ENCODE peak calls at places on chromosome 21, in nine cellular contexts. W is transverse colon, C is tibial nerve, O is ovary, X is stomach, P is esophagus muscularis mucosa, A is suprapubic skin, G is GM12878, U is K562. F is an unnamed sample.

GRCh38 chr21:36323032-36323431 is 3.0 kb downstream of the MORC3 start:
- DNase-seq in W (no peak), C (no peak), O (no peak), X (no peak), P (no peak), A (no peak), G (no peak), U (no peak), F (no peak)

GRCh38 chr21:36656138-36656537 is 42.8 kb upstream of the SIM2 start:
- DNase-seq in W (no peak), C (no peak), O (no peak), X (peak; percentile 49), P (no peak), A (no peak), G (no peak), U (no peak), F (no peak)

GRCh38 chr21:18384771-18385170 is 18.8 kb downstream of the TMPRSS15 start:
- DNase-seq in W (no peak), C (no peak), O (no peak), X (no peak), P (no peak), A (no peak), G (no peak), U (peak; percentile 11), F (no peak)

GRCh38 chr21:29423051-29423450 is 124.3 kb downstream of the BACH1 start:
- DNase-seq in W (no peak), C (no peak), O (no peak), X (no peak), P (no peak), A (no peak), G (no peak), U (no peak), F (no peak)

GRCh38 chr21:25895565-25896205 is 160.9 kb downstream of the GABPA start:
- DNase-seq in W (no peak), C (no peak), O (no peak), X (no peak), P (no peak), A (no peak), G (no peak), U (peak; percentile 35), F (no peak)

GRCh38 chr21:38614558-38614957 is 116.3 kb upstream of the ERG start:
- DNase-seq in W (no peak), C (no peak), O (no peak), X (no peak), P (peak; percentile 75), A (no peak), G (no peak), U (no peak), F (no peak)

GRCh38 chr21:25283720-25284119 is 323.6 kb downstream of the MRPL39 start:
- DNase-seq in W (no peak), C (no peak), O (no peak), X (no peak), P (no peak), A (no peak), G (no peak), U (no peak), F (no peak)

GRCh38 chr21:33401617-33401967 is 1.6 kb upstream of the IFNGR2 start:
- DNase-seq in W (no peak), C (no peak), O (no peak), X (no peak), P (no peak), A (no peak), G (no peak), U (no peak), F (no peak)

GRCh38 chr21:33058468-33059318 is 11.2 kb upstream of the OLIG1 start:
- DNase-seq in W (no peak), C (no peak), O (no peak), X (no peak), P (no peak), A (no peak), G (no peak), U (no peak), F (no peak)

GRCh38 chr21:19048088-19048672 is 644.6 kb upstream of the TMPRSS15 start:
- DNase-seq in W (no peak), C (no peak), O (no peak), X (no peak), P (no peak), A (no peak), G (no peak), U (no peak), F (no peak)

GRCh38 chr21:21029159-21029558 is 30.9 kb downstream of the NCAM2 start:
- DNase-seq in W (no peak), C (no peak), O (no peak), X (no peak), P (no peak), A (no peak), G (no peak), U (no peak), F (no peak)

GRCh38 chr21:28633803-28634572 is 358.7 kb downstream of the LTN1 start:
- DNase-seq in W (no peak), C (no peak), O (no peak), X (no peak), P (no peak), A (no peak), G (no peak), U (no peak), F (no peak)

GRCh38 chr21:35932232-35932911 is 128.0 kb downstream of the SETD4 start:
- DNase-seq in W (peak; percentile 37), C (no peak), O (peak; percentile 37), X (no peak), P (peak; percentile 87), A (no peak), G (peak; percentile 36), U (no peak), F (peak; percentile 88)

GRCh38 chr21:28337319-28337718 is 655.4 kb downstream of the LTN1 start:
- DNase-seq in W (no peak), C (no peak), O (no peak), X (no peak), P (no peak), A (no peak), G (no peak), U (no peak), F (no peak)

GRCh38 chr21:16169102-16169511 is 439.3 kb downstream of the USP25 start:
- DNase-seq in W (no peak), C (no peak), O (no peak), X (no peak), P (no peak), A (no peak), G (no peak), U (no peak), F (no peak)

GRCh38 chr21:28675265-28676041 is 317.2 kb downstream of the LTN1 start:
- DNase-seq in W (no peak), C (no peak), O (no peak), X (no peak), P (no peak), A (no peak), G (no peak), U (no peak), F (no peak)

GRCh38 chr21:17915976-17916375 is 96.8 kb upstream of the C21orf91 start:
- DNase-seq in W (no peak), C (no peak), O (no peak), X (no peak), P (no peak), A (no peak), G (no peak), U (no peak), F (no peak)

DNA sequence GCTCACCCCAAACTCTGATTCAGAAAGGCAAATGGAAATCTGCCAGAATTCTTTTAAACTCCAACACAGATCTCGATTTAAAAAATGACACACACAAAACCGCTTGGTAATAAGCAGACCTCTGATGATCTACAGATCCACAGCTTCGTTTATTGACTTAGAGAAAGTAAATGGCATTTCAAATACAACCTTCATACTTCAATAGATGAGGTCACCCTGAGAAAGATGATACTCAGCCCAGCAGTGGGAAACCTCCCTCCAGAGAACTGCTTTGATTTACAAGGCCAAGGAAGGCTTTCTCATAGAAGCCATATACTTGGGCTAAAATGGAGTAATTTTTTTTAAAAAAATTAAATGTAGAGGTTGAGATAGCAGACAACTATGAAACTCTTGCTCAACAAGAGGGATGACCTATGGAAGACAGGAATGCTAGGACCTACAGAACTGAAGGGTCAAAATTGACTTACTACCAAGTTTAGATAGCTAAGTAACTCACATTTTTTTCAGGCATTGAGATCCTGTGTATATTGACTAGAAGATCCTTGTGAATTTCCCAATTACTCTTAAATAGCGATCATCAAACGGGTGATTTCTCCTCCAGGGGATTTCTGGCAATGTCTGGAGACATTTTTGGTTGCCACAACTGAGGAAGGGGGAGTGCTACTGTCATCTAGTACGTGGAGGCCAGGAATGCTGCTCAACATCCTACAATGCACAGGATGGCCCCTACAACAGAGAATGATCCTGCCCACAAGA is 143.9 kb downstream of the CLIC6 start:
- DNase-seq in W (no peak), C (no peak), O (no peak), X (no peak), P (no peak), A (no peak), G (no peak), U (no peak), F (no peak)
- H3K4me1 ChIP-seq in W (no peaks in the 10 kb centered on the region), C (no peaks in the 10 kb centered on the region), O (peaks cover 8% of the 10 kb centered on the region), X (no peaks in the 10 kb centered on the region), P (no peaks in the 10 kb centered on the region), A (peaks cover 60% of the 10 kb centered on the region), G (peaks cover 12% of the 10 kb centered on the region), U (no peaks in the 10 kb centered on the region), F (peaks cover 41% of the 10 kb centered on the region)

DNA sequence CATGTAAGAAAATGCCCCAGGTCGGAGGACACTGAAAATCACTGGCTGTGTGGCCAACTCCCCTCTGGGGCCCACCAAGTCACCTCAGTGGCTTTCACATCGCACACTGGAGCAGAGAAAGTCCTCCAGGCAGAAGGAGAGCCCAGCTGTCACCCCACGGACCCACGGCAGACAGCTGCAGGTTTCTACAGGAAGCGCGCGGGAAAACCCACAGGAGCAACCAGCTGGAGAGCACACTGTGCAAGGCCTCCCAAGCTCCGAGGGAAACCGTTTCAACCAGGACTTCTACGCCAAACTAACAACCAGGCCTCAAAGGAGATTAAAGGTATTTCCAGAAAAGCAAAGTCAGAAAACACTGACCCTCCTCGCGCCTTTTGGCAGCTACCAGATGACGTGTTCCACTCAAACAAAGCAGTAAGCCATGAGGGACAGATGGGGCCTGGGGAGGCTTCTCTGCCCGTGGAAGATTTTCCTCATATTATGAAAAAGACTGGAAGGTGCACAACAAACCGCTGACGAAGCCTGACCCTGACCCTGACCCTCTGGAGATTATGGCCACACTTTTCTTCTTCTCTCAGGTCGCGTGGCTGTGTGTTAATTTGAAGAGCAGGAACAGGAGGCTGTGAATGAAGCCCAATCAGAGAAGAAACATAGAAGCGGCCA is 21.0 kb downstream of the WDR4 start:
- DNase-seq in W (no peak), C (no peak), O (peak; percentile 63), X (no peak), P (no peak), A (no peak), G (no peak), U (no peak), F (no peak)
- H3K36me3 ChIP-seq in W (peaks cover 25% of the 10 kb centered on the region), C (peaks cover 29% of the 10 kb centered on the region), O (no peaks in the 10 kb centered on the region), X (peaks cover 100% of the 10 kb centered on the region), P (peaks cover 100% of the 10 kb centered on the region), A (peaks cover 97% of the 10 kb centered on the region), G (peaks cover 36% of the 10 kb centered on the region), U (peaks cover 97% of the 10 kb centered on the region), F (peaks cover 17% of the 10 kb centered on the region)

GRCh38 chr21:15141236-15141970 is 76.6 kb upstream of the NRIP1 start:
- DNase-seq in W (peak; percentile 57), C (no peak), O (no peak), X (peak; percentile 88), P (no peak), A (no peak), G (no peak), U (no peak), F (no peak)
- TF ChIP-seq EP300 in W (no peak), C (no peak), O (no peak), X (no peak), P (no peak), A (no peak), G (no peak), U (no peak), F (no peak)

GRCh38 chr21:41926068-41926806 is 27.6 kb downstream of the C2CD2 start:
- DNase-seq in W (no peak), C (no peak), O (no peak), X (peak; percentile 44), P (no peak), A (no peak), G (peak; percentile 68), U (no peak), F (peak; percentile 57)
- H3K4me1 ChIP-seq in W (peaks cover 7% of the 10 kb centered on the region), C (peaks cover 37% of the 10 kb centered on the region), O (peaks cover 25% of the 10 kb centered on the region), X (peaks cover 17% of the 10 kb centered on the region), P (peaks cover 33% of the 10 kb centered on the region), A (peaks cover 42% of the 10 kb centered on the region), G (peaks cover 68% of the 10 kb centered on the region), U (no peaks in the 10 kb centered on the region), F (no peaks in the 10 kb centered on the region)